ENCODE peak calls at places on chromosome 19, in nine cellular contexts. J is gastrocnemius medialis, L is mucosa of descending colon, V is cardiac muscle cell, N is esophagus squamous epithelium, A is neural progenitor cell, W is kidney, K is upper lobe of left lung, Q is cardiac fibroblast. C is an unnamed sample.

GRCh38 chr19:7751157-7751783 is 3.9 kb upstream of the CD209 start:
- DNase-seq in J (no peak), L (no peak), V (no peak), N (no peak), A (no peak), W (no peak), K (no peak), Q (peak), C (no peak)

GRCh38 chr19:12967907-12968306 is 1.5 kb upstream of the DAND5 start:
- DNase-seq in J (no peak), L (no peak), V (no peak), N (no peak), A (no peak), W (no peak), K (no peak), Q (peak), C (no peak)

GRCh38 chr19:5293607-5294089 is 47.0 kb downstream of the PTPRS start:
- DNase-seq in J (no peak), L (no peak), V (peak), N (no peak), A (peak), W (no peak), K (peak), Q (peak), C (peak)

GRCh38 chr19:40229484-40229883 is 3.0 kb upstream of the CCNP start:
- DNase-seq in J (no peak), L (no peak), V (no peak), N (no peak), A (no peak), W (no peak), K (no peak), Q (peak), C (no peak)

GRCh38 chr19:3095375-3096191 is 1.4 kb downstream of the GNA11 start:
- DNase-seq in J (no peak), L (peak), V (no peak), N (no peak), A (peak), W (peak), K (peak), Q (no peak), C (peak)

GRCh38 chr19:38850976-38851621 is 1.3 kb upstream of the HNRNPL start:
- DNase-seq in J (no peak), L (peak), V (no peak), N (no peak), A (peak), W (peak), K (peak), Q (no peak), C (peak)

GRCh38 chr19:6801397-6802086 is 29.0 kb downstream of the VAV1 start:
- DNase-seq in J (peak), L (peak), V (peak), N (peak), A (no peak), W (peak), K (no peak), Q (peak), C (no peak)

GRCh38 chr19:4007836-4008539 is 452 bp downstream of the PIAS4 start:
- DNase-seq in J (no peak), L (no peak), V (peak), N (no peak), A (peak), W (no peak), K (no peak), Q (no peak), C (peak)

GRCh38 chr19:31351212-31352193 is 2.3 kb upstream of the TSHZ3 start:
- DNase-seq in J (no peak), L (no peak), V (peak), N (no peak), A (peak), W (peak), K (peak), Q (peak), C (no peak)

GRCh38 chr19:51531349-51532315 is at the start of gene SIGLEC6:
- DNase-seq in J (peak), L (peak), V (no peak), N (peak), A (no peak), W (peak), K (peak), Q (no peak), C (no peak)

GRCh38 chr19:581399-582111 is 8.1 kb upstream of the HCN2 start:
- DNase-seq in J (no peak), L (no peak), V (no peak), N (no peak), A (no peak), W (peak), K (peak), Q (no peak), C (no peak)

GRCh38 chr19:51686171-51686570 is 7.0 kb upstream of the SPACA6 start:
- DNase-seq in J (no peak), L (no peak), V (no peak), N (no peak), A (no peak), W (no peak), K (no peak), Q (peak), C (no peak)

GRCh38 chr19:21474671-21475181 is 30.7 kb upstream of the ZNF429 start:
- DNase-seq in J (no peak), L (peak), V (peak), N (no peak), A (peak), W (peak), K (peak), Q (peak), C (peak)

GRCh38 chr19:16889883-16890460 is 1.2 kb downstream of the F2RL3 start:
- DNase-seq in J (no peak), L (no peak), V (no peak), N (no peak), A (no peak), W (no peak), K (peak), Q (no peak), C (no peak)

GRCh38 chr19:19474950-19475781 is 40.2 kb downstream of the TSSK6 start:
- DNase-seq in J (no peak), L (peak), V (no peak), N (no peak), A (peak), W (no peak), K (no peak), Q (no peak), C (no peak)

GRCh38 chr19:19471682-19472081 is 43.7 kb downstream of the TSSK6 start:
- DNase-seq in J (no peak), L (peak), V (no peak), N (no peak), A (no peak), W (no peak), K (no peak), Q (no peak), C (no peak)

GRCh38 chr19:19480688-19481087 is 34.7 kb downstream of the TSSK6 start:
- DNase-seq in J (no peak), L (no peak), V (no peak), N (no peak), A (no peak), W (no peak), K (no peak), Q (no peak), C (no peak)

GRCh38 chr19:19477705-19478383 is 37.5 kb downstream of the TSSK6 start:
- DNase-seq in J (no peak), L (peak), V (no peak), N (no peak), A (no peak), W (peak), K (no peak), Q (peak), C (peak)

GRCh38 chr19:19475845-19476828 is 39.2 kb downstream of the TSSK6 start:
- DNase-seq in J (no peak), L (peak), V (peak), N (no peak), A (peak), W (no peak), K (no peak), Q (peak), C (peak)
- TF ChIP-seq CTCF in J (peak), L (no peak), V (peak), N (peak), A (peak), W (peak), K (no peak), Q (peak), C (no peak)

DNA sequence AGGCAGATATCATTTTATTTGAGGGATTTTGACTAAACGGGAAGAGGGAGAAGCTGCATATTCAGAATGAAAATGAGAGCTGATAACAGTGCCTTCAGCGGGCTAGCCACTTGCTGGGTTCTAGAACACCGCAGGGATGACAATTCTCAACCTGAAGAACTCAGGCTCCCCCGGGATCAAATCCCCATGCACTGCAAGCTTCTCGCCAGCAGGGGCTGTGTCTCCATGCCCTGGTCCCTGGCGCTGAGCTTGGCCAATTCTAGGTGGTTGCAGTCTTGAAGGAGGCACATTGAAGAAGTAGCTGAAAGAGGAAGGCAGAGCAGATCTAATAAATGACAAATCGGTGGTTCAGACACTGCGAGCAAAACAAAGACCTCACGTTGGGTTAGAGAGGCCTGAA is 128.7 kb downstream of the UQCRFS1 start:
- DNase-seq in J (no peak), L (no peak), V (peak), N (no peak), A (peak), W (no peak), K (no peak), Q (peak), C (no peak)
- H3K4me3 ChIP-seq in J (no peak), L (no peak), V (no peak), N (no peak), A (no peak), W (no peak), K (no peak), Q (no peak), C (no peak)

GRCh38 chr19:30107351-30107750 is 165.3 kb downstream of the URI1 start:
- DNase-seq in J (no peak), L (no peak), V (no peak), N (no peak), A (no peak), W (no peak), K (no peak), Q (no peak), C (no peak)
- TF ChIP-seq CTCF in J (no peak), L (no peak), V (no peak), N (no peak), A (no peak), W (no peak), K (no peak), Q (no peak), C (no peak)

DNA sequence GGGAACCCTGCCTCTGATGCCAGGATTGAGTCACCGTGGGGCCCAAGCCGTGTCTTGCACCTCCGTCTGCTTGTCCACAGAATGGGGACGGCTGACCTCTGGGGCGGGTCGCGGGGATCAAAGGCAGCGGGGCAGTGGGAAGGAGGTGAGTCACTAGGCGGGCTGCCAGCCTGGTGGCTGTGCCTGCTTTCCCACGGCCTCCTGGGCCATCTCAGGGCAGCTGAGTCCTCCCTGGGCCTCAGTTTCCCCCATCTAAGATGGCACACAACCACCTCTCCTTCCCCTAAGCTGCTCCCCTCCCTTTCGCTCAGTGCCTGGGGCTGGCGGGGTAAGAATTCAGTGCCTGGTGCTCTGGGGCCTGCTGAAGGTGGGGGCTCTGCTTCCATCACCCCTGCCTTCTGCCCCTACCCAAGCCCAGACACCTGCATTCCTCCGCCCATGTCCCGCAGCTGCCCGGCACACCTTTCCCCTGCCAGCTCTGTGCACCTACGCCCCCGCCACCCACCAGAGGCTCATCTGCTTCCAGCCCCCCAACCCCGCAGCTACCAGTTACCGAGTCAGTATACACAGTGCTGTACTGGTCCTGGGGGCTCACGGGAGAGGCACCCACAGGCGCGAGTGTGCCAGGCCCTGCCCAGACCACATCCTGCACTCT is 3.5 kb downstream of the MKNK2 start:
- DNase-seq in J (peak), L (peak), V (no peak), N (no peak), A (peak), W (peak), K (peak), Q (peak), C (peak)
- H3K4me3 ChIP-seq in J (peak), L (no peak), V (no peak), N (peak), A (no peak), W (no peak), K (peak), Q (peak), C (peak)

GRCh38 chr19:58056861-58057260 is 2.2 kb upstream of the ZNF135 start:
- DNase-seq in J (no peak), L (no peak), V (no peak), N (no peak), A (no peak), W (peak), K (no peak), Q (no peak), C (no peak)

GRCh38 chr19:58056261-58056660 is 2.8 kb upstream of the ZNF135 start:
- DNase-seq in J (no peak), L (no peak), V (no peak), N (no peak), A (no peak), W (peak), K (no peak), Q (no peak), C (no peak)

GRCh38 chr19:58055483-58055874 is 3.6 kb upstream of the ZNF135 start:
- DNase-seq in J (no peak), L (no peak), V (no peak), N (no peak), A (no peak), W (no peak), K (no peak), Q (no peak), C (no peak)

GRCh38 chr19:58053480-58054156 is 5.5 kb upstream of the ZNF135 start:
- DNase-seq in J (no peak), L (no peak), V (no peak), N (no peak), A (no peak), W (no peak), K (peak), Q (no peak), C (no peak)

DNA sequence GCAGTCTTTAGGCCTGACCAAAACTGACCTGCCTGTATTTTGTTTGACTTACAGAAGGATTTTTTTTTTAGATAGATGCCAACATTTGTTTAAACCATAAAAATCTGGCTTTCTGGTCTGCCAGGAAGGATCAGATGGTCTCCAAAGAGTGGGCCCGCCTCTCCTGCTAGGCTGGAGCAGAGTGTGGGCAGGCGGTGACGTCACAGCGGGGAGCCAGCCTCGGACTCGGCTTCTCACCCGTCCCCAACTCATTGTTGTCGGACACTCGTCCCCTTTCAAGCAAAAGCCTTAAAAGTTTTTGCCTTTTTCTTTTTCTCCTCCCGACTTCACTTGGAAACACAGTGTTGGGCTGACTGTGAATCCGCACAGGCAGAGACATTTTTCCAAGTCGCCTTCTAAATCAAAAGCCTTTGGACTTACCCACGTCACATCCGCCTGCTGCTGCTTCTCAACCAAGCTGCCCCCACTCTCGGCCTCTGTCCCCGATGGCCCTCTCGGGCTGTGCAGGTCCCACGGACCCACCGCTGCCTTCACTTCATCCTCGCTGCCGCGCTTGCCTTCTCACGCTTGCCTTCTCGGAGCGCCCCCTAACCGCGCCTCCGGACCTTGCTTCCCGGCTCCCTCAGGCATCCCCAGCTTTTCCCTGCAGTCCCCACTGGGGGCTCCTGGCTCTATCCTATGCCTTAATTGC is 4.1 kb upstream of the ZNF135 start:
- DNase-seq in J (no peak), L (no peak), V (peak), N (no peak), A (peak), W (no peak), K (no peak), Q (peak), C (no peak)
- TF ChIP-seq CTCF in J (no peak), L (no peak), V (no peak), N (no peak), A (no peak), W (no peak), K (no peak), Q (no peak), C (no peak)

GRCh38 chr19:44305457-44305856 is 632 bp upstream of the ZNF235 start:
- DNase-seq in J (no peak), L (no peak), V (no peak), N (no peak), A (no peak), W (no peak), K (no peak), Q (no peak), C (no peak)

GRCh38 chr19:44304659-44305193 is at the start of gene ZNF235:
- DNase-seq in J (peak), L (peak), V (peak), N (peak), A (peak), W (peak), K (peak), Q (peak), C (peak)

GRCh38 chr19:44306283-44306682 is 1.5 kb upstream of the ZNF235 start:
- DNase-seq in J (no peak), L (no peak), V (no peak), N (no peak), A (no peak), W (no peak), K (peak), Q (no peak), C (no peak)

GRCh38 chr19:44303976-44304568 is 753 bp downstream of the ZNF235 start:
- DNase-seq in J (no peak), L (no peak), V (no peak), N (no peak), A (peak), W (no peak), K (no peak), Q (no peak), C (no peak)

DNA sequence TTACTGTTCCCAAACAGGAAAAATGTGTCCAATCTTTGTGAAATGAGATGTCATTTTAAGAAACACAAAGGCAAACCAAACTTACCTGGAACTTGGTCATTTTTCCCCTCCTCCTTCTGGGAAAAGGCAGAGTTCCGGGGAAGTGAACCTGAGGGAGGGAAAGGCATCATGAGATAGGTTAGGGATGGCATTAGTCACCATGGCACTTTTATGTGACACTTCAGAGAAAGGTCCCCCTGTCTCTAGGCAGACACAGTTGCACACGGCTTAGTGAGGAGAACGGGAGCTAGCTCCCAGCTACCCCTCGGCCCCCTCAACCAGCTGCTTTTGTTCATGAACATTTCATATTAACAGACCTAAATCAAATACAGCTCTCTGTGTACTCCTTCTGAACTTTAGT is 1.5 kb downstream of the ZNF235 start:
- DNase-seq in J (no peak), L (no peak), V (no peak), N (no peak), A (no peak), W (no peak), K (no peak), Q (no peak), C (no peak)
- H3K4me3 ChIP-seq in J (peak), L (no peak), V (peak), N (no peak), A (peak), W (peak), K (no peak), Q (no peak), C (no peak)

DNA sequence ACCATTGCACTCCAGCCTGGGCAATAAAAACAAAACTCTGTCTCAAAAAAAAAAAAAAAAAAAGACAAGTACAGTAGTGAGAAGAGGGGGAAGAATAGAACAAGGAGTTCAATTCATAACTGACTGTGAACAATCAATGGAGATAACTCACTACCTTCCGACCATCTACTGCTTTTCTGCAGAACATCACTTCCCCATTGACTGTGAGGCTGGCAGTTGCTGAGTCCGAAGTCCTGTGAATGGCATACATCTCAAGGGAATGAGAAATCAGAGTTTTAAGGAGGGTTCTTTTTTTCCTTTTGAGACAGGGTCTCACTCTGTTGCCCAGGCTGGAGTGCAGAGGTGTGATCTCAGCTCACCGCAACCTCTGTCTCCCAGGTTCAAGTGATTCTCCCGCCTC is 11.2 kb downstream of the ZNF565 start:
- DNase-seq in J (no peak), L (no peak), V (no peak), N (no peak), A (no peak), W (no peak), K (no peak), Q (no peak), C (no peak)
- TF ChIP-seq CTCF in J (no peak), L (no peak), V (no peak), N (no peak), A (no peak), W (no peak), K (no peak), Q (no peak), C (no peak)